ENCODE peak calls at places on chromosomes 11 and 22, in four cellular contexts. W is endothelial cell, C is GM20000, M is HepG2. D is an unnamed sample.

GRCh38 chr22:21000215-21000986 is 1.5 kb downstream of the THAP7 start:
- DNase-seq in M (no peak), C (no peak), W (no peak), D (no peak)

GRCh38 chr11:118010738-118011461 is 24.7 kb downstream of the IL10RA start:
- DNase-seq in M (no peak), W (no peak), C (peak; percentile 82), D (no peak)

GRCh38 chr11:72230764-72231365 is 6.3 kb downstream of the INPPL1 start:
- DNase-seq in M (no peak), C (peak; percentile 5), W (peak; percentile 1), D (no peak)

GRCh38 chr22:27650572-27650971 is 151.0 kb downstream of the MN1 start:
- DNase-seq in W (no peak), M (no peak), C (no peak), D (no peak)

GRCh38 chr11:1586699-1587098 is 1.6 kb upstream of the KRTAP5-1 start:
- DNase-seq in W (no peak), M (no peak), C (no peak), D (no peak)

GRCh38 chr11:122601131-122602125 is 54.1 kb upstream of the UBASH3B start:
- DNase-seq in C (no peak), M (peak; percentile 40), W (no peak), D (no peak)

GRCh38 chr11:107682182-107682971 is 29.5 kb downstream of the SLN start:
- DNase-seq in C (no peak), M (no peak), W (no peak), D (no peak)

GRCh38 chr11:102849319-102849718 is 5.9 kb upstream of the MMP3 start:
- DNase-seq in M (no peak), W (no peak), C (no peak), D (no peak)

GRCh38 chr22:38824587-38824986 is 19.2 kb downstream of the NPTXR start:
- DNase-seq in M (peak; percentile 73), C (peak; percentile 77), W (peak; percentile 91), D (peak; percentile 77)

GRCh38 chr11:2137202-2138071 is 1.8 kb downstream of the IGF2 start:
- DNase-seq in W (no peak), M (peak; percentile 80), C (no peak), D (no peak)

GRCh38 chr22:32341122-32341740 is 16.4 kb upstream of the RFPL3 start:
- DNase-seq in C (no peak), W (no peak), M (no peak), D (no peak)

GRCh38 chr11:65718964-65719492 is 1.6 kb downstream of the RNASEH2C start:
- DNase-seq in C (no peak), W (no peak), M (no peak), D (no peak)

GRCh38 chr11:93196816-93197382 is 892 bp downstream of the SLC36A4 start:
- DNase-seq in C (no peak), M (no peak), W (no peak), D (no peak)

GRCh38 chr11:93846411-93846810 is 4.0 kb downstream of the VSTM5 start:
- DNase-seq in M (no peak), W (no peak), C (no peak), D (no peak)

GRCh38 chr11:107561688-107562087 is 3.8 kb downstream of the ALKBH8 start:
- DNase-seq in W (no peak), M (no peak), C (no peak), D (no peak)

GRCh38 chr11:132245558-132246385 is 875.4 kb downstream of the NTM start:
- DNase-seq in W (no peak), M (no peak), C (no peak), D (no peak)

DNA sequence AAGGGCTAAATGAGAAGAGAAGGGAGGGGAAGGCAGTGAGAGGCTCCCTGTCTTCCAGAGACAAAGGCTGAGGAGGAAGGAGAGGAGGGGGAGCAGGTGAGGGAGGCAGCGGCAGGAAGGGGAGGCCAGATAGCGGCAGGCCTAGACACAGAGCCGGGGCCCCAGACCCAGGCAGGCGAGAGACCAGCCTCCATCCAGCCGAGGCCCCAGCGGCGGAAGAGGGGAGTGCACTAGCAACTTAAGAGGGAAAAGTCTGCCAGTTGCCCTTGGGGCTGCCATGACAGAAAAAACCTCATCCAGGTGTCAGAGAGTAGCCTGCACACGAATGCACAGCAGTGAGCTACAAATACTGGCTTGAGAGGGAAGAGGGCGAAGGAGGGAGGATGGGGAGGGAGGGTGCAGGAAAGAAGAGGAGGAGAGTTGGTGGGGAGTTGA is 46.7 kb downstream of the IGLL1 start:
- DNase-seq in M (peak; percentile 59), W (peak; percentile 84), C (no peak), D (peak; percentile 67)
- TF ChIP-seq CTCF in M (peak; percentile 55), W (peak; percentile 69), C (no peak), D (peak; percentile 66)

GRCh38 chr22:19914201-19914943 is 27.2 kb upstream of the COMT start:
- DNase-seq in C (no peak), M (no peak), W (no peak), D (no peak)

GRCh38 chr22:19910180-19910744 is 31.3 kb upstream of the COMT start:
- DNase-seq in M (no peak), W (no peak), C (no peak), D (no peak)

GRCh38 chr22:19911540-19912235 is 29.9 kb upstream of the COMT start:
- DNase-seq in M (no peak), W (no peak), C (no peak), D (no peak)

GRCh38 chr22:19913337-19913936 is 28.1 kb upstream of the COMT start:
- DNase-seq in M (no peak), W (no peak), C (no peak), D (no peak)

DNA sequence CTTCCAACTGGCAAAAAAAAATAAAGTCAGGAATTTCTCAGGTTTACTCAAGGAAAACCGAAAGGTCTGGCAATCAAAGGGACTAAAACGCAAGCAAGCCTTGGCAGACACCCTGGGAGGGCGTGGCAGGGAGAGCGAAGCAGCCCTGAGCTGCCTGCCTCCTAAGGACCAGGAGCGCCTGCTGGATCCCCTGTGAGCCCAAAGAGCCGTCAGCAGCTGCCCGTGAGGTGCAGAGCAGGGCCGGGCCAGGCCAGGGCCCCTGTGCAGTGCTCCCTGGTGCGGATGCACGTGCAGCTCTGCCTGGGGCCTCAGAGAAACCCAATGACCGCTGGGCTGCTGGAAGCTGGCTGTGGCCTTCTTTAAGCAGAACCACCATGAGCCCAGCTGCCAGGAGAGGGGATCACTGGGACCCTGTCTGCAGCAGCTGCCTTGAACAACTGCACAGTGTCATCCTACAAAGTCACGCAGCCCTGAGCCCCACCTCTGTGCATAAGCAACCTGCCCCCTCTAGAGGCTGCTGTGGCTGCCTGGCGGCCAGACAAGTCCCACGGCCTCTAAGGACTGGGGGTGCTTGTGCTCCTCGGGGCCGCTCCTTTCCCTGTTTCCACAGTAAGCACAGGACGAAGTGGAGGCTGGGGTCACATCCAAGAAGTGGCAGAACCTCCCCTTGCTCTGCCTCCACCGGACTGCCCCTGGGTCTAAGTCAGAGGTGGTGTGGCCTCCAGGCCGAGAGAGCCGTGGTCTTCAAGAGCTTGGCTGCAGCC is 29.2 kb upstream of the COMT start:
- DNase-seq in C (no peak), M (no peak), W (no peak), D (no peak)
- TF ChIP-seq CTCF in C (no peak), M (peak; percentile 34), W (no peak), D (peak; percentile 24)

GRCh38 chr22:47169801-47170140 is 407.3 kb downstream of the TBC1D22A start:
- DNase-seq in M (no peak), C (no peak), W (no peak), D (no peak)
- TF ChIP-seq CTCF in M (no peak), C (no peak), W (no peak), D (no peak)

DNA sequence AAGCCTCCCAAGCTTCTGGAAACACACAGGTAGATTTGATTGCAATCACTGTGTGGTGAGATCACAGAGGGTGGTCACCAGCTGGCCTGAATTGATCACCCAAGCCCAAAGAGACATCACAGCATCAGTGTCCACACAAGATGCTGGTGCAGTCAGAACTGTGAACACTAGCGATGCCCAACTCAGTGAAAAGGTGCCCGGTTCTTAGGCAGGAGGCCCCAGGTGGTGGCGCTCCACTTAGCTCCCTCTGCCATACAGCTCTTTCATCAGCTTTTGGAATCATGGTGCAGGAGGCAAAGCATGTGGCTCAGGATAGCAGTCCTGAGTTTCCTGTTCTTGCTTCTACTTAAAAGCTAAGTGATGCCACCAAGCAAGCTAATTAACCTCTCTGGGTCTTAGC is 11.1 kb downstream of the DGCR2 start:
- DNase-seq in M (no peak), C (no peak), W (no peak), D (no peak)
- TF ChIP-seq CTCF in M (no peak), C (no peak), W (no peak), D (no peak)

DNA sequence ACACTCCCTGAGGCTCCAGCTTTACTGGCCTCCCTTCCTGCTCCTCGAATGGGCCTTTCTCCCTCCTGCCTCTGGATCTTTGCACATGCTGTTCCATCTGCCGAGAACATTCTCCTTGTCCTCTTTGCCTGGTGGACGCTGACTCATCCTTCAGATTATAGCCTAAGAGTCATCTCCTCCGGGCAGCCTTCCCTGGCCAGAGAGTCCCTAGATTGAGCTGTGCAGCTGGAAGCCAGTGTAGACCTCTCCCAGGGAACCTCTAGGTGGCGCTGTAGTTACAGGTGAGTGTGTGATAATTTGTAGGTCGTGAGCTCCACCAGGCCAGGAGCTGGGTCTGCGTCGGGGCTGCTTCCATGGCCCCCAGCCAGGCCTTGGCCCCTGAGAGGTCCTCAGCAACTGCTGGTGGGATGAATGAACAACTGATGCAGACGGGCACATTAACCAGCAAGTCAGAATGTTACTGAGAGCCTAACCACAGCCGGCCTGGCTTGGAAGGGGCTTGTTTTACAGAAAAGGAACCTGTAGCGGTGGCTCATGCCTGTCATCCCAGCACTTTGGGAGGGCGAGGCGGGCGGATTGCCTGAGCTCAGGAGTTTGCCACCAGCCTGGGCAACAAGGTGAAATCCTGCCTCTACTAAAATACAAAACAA is 8.7 kb downstream of the PNPLA5 start:
- DNase-seq in M (peak; percentile 77), W (peak; percentile 75), C (peak; percentile 83), D (peak; percentile 52)
- TF ChIP-seq CTCF in M (peak; percentile 89), W (peak; percentile 74), C (peak; percentile 58), D (peak; percentile 76)

DNA sequence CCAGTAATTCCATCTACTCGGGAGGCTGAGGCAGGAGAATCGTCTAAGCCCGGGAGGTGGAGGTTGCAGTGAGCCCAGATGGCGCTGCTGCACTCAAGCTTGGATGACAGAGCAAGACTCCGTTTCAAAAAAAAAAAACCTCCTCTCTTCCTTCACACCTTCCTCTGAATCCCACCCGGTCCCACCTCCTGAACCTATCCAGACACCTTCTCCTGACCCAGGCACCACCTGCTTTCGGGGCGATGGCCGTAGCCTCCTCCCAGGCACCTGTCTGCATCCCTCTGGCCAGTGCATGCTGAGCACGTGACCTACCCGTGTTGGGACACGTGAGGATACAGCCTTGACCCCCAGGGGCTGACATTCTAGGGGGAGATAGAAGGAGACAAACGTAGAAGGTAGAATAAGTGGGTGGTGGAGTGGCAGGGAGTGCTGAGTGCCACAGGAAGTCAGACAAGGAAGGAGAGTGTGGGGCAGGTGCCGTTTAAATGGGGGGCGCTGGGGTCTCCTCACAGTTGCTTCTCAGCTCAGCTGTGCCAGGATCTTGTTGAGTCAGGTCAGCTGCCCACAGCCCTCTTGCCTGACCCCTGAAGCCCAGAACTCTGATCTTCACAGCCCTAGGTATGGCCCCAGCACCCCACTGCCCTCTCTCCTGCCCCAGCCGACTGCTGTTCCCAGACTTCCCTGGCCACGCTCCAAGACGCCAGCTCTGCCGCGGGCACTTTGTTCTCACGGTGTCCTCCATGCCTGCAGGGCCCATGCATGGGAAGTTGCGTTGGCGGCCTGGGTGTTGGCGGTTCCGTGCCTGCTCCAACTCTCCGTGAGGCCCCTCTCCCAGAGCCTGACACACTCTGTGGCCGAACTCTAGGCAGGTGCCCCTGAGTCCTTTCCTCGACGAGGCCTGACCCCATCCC is 1.2 kb upstream of the MIOX start:
- DNase-seq in M (peak; percentile 35), C (no peak), W (no peak), D (no peak)
- TF ChIP-seq CTCF in M (peak; percentile 37), C (no peak), W (no peak), D (no peak)

D was measured in progenitor cell of endocrine pancreas.